ENCODE peak calls at places on chromosomes 13 and 19, in seven cellular contexts. Q is activated gamma-delta T cell treated with anti-CD3 and anti-CD28 coated beads, Interleukin-2, amount 50 U/mL, for 16 hours; S is stimulated activated CD8-positive, alpha-beta memory T cell treated with anti-CD3 and anti-CD28 coated beads, Interleukin-4, amount 100 ng/mL, for 1 hour; Z is nucleus accumbens; E is body of pancreas; U is activated effector memory CD4-positive, alpha-beta T cell treated with anti-CD3 and anti-CD28 coated beads, Interleukin-2, amount 50 U/mL, for 16 hours; D is H54. M is an unnamed sample.
A peak's percentile ranks its signal among the peaks of the same experiment; 100 is the strongest.

GRCh38 chr19:42573642-42574041 is 21.1 kb downstream of the CEACAM8 start:
- DNase-seq in Q (no peak), S (no peak), Z (no peak), E (no peak), U (no peak), D (no peak), M (no peak)

GRCh38 chr13:21800847-21801616 is 130.2 kb downstream of the FGF9 start:
- DNase-seq in Q (no peak), S (no peak), Z (no peak), E (no peak), U (no peak), D (no peak), M (no peak)

GRCh38 chr19:31253816-31254551 is 95.3 kb downstream of the TSHZ3 start:
- DNase-seq in Q (no peak), S (no peak), Z (no peak), E (no peak), U (no peak), D (no peak), M (no peak)

GRCh38 chr13:110636053-110636475 is 20.7 kb downstream of the NAXD start:
- DNase-seq in Q (no peak), S (no peak), Z (no peak), E (no peak), U (no peak), D (no peak), M (no peak)

GRCh38 chr19:29596885-29597525 is 9.1 kb upstream of the POP4 start:
- DNase-seq in Q (no peak), S (no peak), Z (no peak), E (no peak), U (peak; percentile 19), D (no peak), M (no peak)

GRCh38 chr19:29983568-29983967 is 41.5 kb downstream of the URI1 start:
- DNase-seq in Q (no peak), S (no peak), Z (no peak), E (no peak), U (no peak), D (no peak), M (no peak)

GRCh38 chr13:36919833-36920611 is at the start of gene SMAD9:
- DNase-seq in Q (no peak), S (no peak), Z (peak; percentile 20), E (peak; percentile 72), U (no peak), D (peak; percentile 8), M (peak; percentile 33)

GRCh38 chr19:41934849-41935374 is 6.7 kb upstream of the ERFL start:
- DNase-seq in Q (peak; percentile 75), S (peak; percentile 61), Z (peak; percentile 39), E (peak; percentile 69), U (peak; percentile 90), D (peak; percentile 97), M (peak; percentile 32)

GRCh38 chr19:6417713-6418561 is 6.7 kb downstream of the KHSRP start:
- DNase-seq in Q (no peak), S (no peak), Z (peak; percentile 37), E (peak; percentile 41), U (no peak), D (no peak), M (no peak)

GRCh38 chr19:2385053-2385721 is 25.1 kb downstream of the TMPRSS9 start:
- DNase-seq in Q (no peak), S (no peak), Z (no peak), E (peak; percentile 18), U (no peak), D (peak; percentile 98), M (peak; percentile 96)

GRCh38 chr13:43223206-43223605 is 199.8 kb downstream of the DNAJC15 start:
- DNase-seq in Q (no peak), S (no peak), Z (no peak), E (no peak), U (no peak), D (no peak), M (no peak)

GRCh38 chr19:31418692-31419430 is 69.6 kb upstream of the TSHZ3 start:
- DNase-seq in Q (no peak), S (no peak), Z (no peak), E (no peak), U (no peak), D (no peak), M (no peak)

GRCh38 chr13:21528616-21529015 is 69.5 kb upstream of the ZDHHC20 start:
- DNase-seq in Q (no peak), S (no peak), Z (no peak), E (no peak), U (no peak), D (no peak), M (no peak)

GRCh38 chr19:42563352-42564210 is 31.1 kb downstream of the CEACAM8 start:
- DNase-seq in Q (no peak), S (no peak), Z (peak; percentile 19), E (peak; percentile 19), U (no peak), D (peak; percentile 60), M (peak; percentile 49)

GRCh38 chr13:46341112-46341711 is 45.8 kb downstream of the RUBCNL start:
- DNase-seq in Q (no peak), S (no peak), Z (no peak), E (no peak), U (no peak), D (peak; percentile 25), M (no peak)

GRCh38 chr19:6750062-6750461 is 10.6 kb downstream of the TRIP10 start:
- DNase-seq in Q (no peak), S (no peak), Z (no peak), E (no peak), U (no peak), D (no peak), M (no peak)

GRCh38 chr13:45206340-45206739 is 5.5 kb upstream of the KCTD4 start:
- DNase-seq in Q (no peak), S (no peak), Z (no peak), E (no peak), U (no peak), D (no peak), M (peak; percentile 45)

GRCh38 chr13:29497137-29497654 is 98.3 kb downstream of the SLC7A1 start:
- DNase-seq in Q (no peak), S (no peak), Z (no peak), E (peak; percentile 40), U (no peak), D (no peak), M (no peak)

GRCh38 chr19:46427518-46427917 is 1.2 kb downstream of the PNMA8C start:
- DNase-seq in Q (no peak), S (no peak), Z (no peak), E (no peak), U (no peak), D (no peak), M (no peak)